ENCODE peak calls at places on chromosomes 4 and X, in four cellular contexts. Q is breast epithelium, G is stomach, M is suprapubic skin. T is an unnamed sample.

GRCh38 chrX:104318330-104319009 is 63.7 kb upstream of the ESX1 start:
- DNase-seq in Q (no peak), G (peak; percentile 27), M (no peak), T (peak; percentile 45)

GRCh38 chr4:8182858-8183725 is 16.0 kb upstream of the SH3TC1 start:
- DNase-seq in Q (peak; percentile 35), G (peak; percentile 89), M (no peak), T (no peak)

GRCh38 chrX:11470231-11470630 is 177.0 kb downstream of the AMELX start:
- DNase-seq in Q (no peak), G (no peak), M (no peak), T (no peak)

GRCh38 chr4:80243274-80244018 is 23.0 kb upstream of the FGF5 start:
- DNase-seq in Q (no peak), G (no peak), M (no peak), T (no peak)

GRCh38 chrX:9671998-9672397 is 93.6 kb downstream of the GPR143 start:
- DNase-seq in Q (no peak), G (no peak), M (no peak), T (no peak)

GRCh38 chr4:114108869-114109268 is 129.4 kb upstream of the ARSJ start:
- DNase-seq in Q (no peak), G (no peak), M (no peak), T (no peak)

GRCh38 chrX:53422915-53423268 is 219 bp downstream of the RIBC1 start:
- DNase-seq in Q (no peak), G (no peak), M (no peak), T (no peak)

GRCh38 chr4:113450681-113451080 is 310.9 kb downstream of the CAMK2D start:
- DNase-seq in Q (no peak), G (no peak), M (no peak), T (no peak)

GRCh38 chr4:38001927-38002326 is 41.7 kb downstream of the PTTG2 start:
- DNase-seq in Q (no peak), G (no peak), M (no peak), T (no peak)

GRCh38 chr4:143254479-143255216 is 69.9 kb downstream of the USP38 start:
- DNase-seq in Q (no peak), G (no peak), M (no peak), T (no peak)

GRCh38 chrX:44698328-44698727 is 145.5 kb upstream of the DUSP21 start:
- DNase-seq in Q (peak; percentile 17), G (peak; percentile 78), M (no peak), T (no peak)

GRCh38 chr4:89216422-89216821 is 91.2 kb downstream of the GPRIN3 start:
- DNase-seq in Q (no peak), G (no peak), M (no peak), T (no peak)

GRCh38 chr4:87574996-87575395 is 33.3 kb upstream of the DSPP start:
- DNase-seq in Q (peak; percentile 65), G (no peak), M (no peak), T (no peak)

GRCh38 chr4:39712819-39713607 is 15.1 kb downstream of the UBE2K start:
- DNase-seq in Q (no peak), G (no peak), M (no peak), T (no peak)

GRCh38 chr4:160546201-160546600 is 1443.3 kb downstream of the RAPGEF2 start:
- DNase-seq in Q (no peak), G (no peak), M (no peak), T (no peak)

GRCh38 chr4:2977116-2978097 is 14.0 kb downstream of the GRK4 start:
- DNase-seq in Q (no peak), G (no peak), M (no peak), T (no peak)

GRCh38 chrX:20237864-20238263 is 28.8 kb downstream of the RPS6KA3 start:
- DNase-seq in Q (no peak), G (no peak), M (no peak), T (no peak)

GRCh38 chr4:98290511-98290910 is 29.3 kb downstream of the RAP1GDS1 start:
- DNase-seq in Q (no peak), G (no peak), M (no peak), T (no peak)

GRCh38 chr4:108168672-108169562 is at the start of gene LEF1:
- DNase-seq in Q (peak; percentile 39), G (peak; percentile 34), M (no peak), T (no peak)

GRCh38 chr4:146261046-146261445 is 46.7 kb downstream of the REELD1 start:
- DNase-seq in Q (no peak), G (no peak), M (no peak), T (no peak)

GRCh38 chr4:148786699-148787098 is 344.5 kb upstream of the NR3C2 start:
- DNase-seq in Q (no peak), G (no peak), M (no peak), T (no peak)

GRCh38 chrX:130082244-130083106 is 27.8 kb downstream of the ELF4 start:
- DNase-seq in Q (no peak), G (peak; percentile 37), M (no peak), T (peak; percentile 75)

GRCh38 chrX:25878806-25879205 is 259.3 kb upstream of the MAGEB18 start:
- DNase-seq in Q (no peak), G (no peak), M (no peak), T (no peak)

GRCh38 chr4:44760142-44760898 is 34.0 kb upstream of the GNPDA2 start:
- DNase-seq in Q (no peak), G (no peak), M (no peak), T (no peak)

GRCh38 chrX:19457662-19458061 is 57.6 kb downstream of the MAP3K15 start:
- DNase-seq in Q (no peak), G (no peak), M (no peak), T (no peak)

GRCh38 chrX:69137371-69137881 is 27.8 kb downstream of the PJA1 start:
- DNase-seq in Q (no peak), G (no peak), M (no peak), T (no peak)

GRCh38 chrX:45619290-45619689 is 418.6 kb upstream of the DIPK2B start:
- DNase-seq in Q (no peak), G (no peak), M (no peak), T (no peak)

GRCh38 chr4:24630937-24631336 is 46.6 kb upstream of the DHX15 start:
- DNase-seq in Q (no peak), G (no peak), M (no peak), T (no peak)

GRCh38 chr4:141731481-141731880 is 95.1 kb downstream of the IL15 start:
- DNase-seq in Q (no peak), G (no peak), M (no peak), T (no peak)

GRCh38 chrX:149527705-149528104 is 13.1 kb upstream of the EOLA1 start:
- DNase-seq in Q (no peak), G (no peak), M (no peak), T (no peak)

GRCh38 chr4:17066241-17066640 is 167.8 kb upstream of the LDB2 start:
- DNase-seq in Q (no peak), G (no peak), M (no peak), T (no peak)

GRCh38 chr4:61468091-61468720 is 268.1 kb downstream of the ADGRL3 start:
- DNase-seq in Q (no peak), G (no peak), M (no peak), T (no peak)

GRCh38 chr4:150259861-150260567 is 181.8 kb downstream of the DCLK2 start:
- DNase-seq in Q (no peak), G (no peak), M (no peak), T (no peak)

GRCh38 chrX:69996102-69996468 is 53.7 kb downstream of the AWAT2 start:
- DNase-seq in Q (no peak), G (no peak), M (no peak), T (no peak)

GRCh38 chr4:94650690-94651089 is 107.1 kb upstream of the BMPR1B start:
- DNase-seq in Q (no peak), G (no peak), M (no peak), T (no peak)

GRCh38 chrX:45191820-45192409 is 8.8 kb downstream of the DIPK2B start:
- DNase-seq in Q (no peak), G (no peak), M (no peak), T (no peak)

GRCh38 chrX:55159556-55159955 is 60.6 kb upstream of the PAGE5 start:
- DNase-seq in Q (no peak), G (no peak), M (no peak), T (no peak)

GRCh38 chrX:22186165-22186564 is 86.5 kb upstream of the CBLL2 start:
- DNase-seq in Q (no peak), G (no peak), M (no peak), T (no peak)

GRCh38 chr4:154465085-154465484 is 26.5 kb downstream of the DCHS2 start:
- DNase-seq in Q (no peak), G (no peak), M (no peak), T (no peak)

GRCh38 chr4:4425119-4425690 is 38.3 kb downstream of the NSG1 start:
- DNase-seq in Q (no peak), G (no peak), M (no peak), T (peak; percentile 36)

GRCh38 chr4:4427886-4428285 is 41.0 kb downstream of the NSG1 start:
- DNase-seq in Q (no peak), G (no peak), M (no peak), T (no peak)

GRCh38 chr4:4425696-4426095 is 38.8 kb downstream of the NSG1 start:
- DNase-seq in Q (no peak), G (no peak), M (no peak), T (no peak)

GRCh38 chr4:4427478-4427870 is 40.6 kb downstream of the NSG1 start:
- DNase-seq in Q (no peak), G (no peak), M (no peak), T (no peak)

GRCh38 chr4:4426511-4427477 is 39.9 kb downstream of the NSG1 start:
- DNase-seq in Q (no peak), G (no peak), M (no peak), T (no peak)
- TF ChIP-seq CTCF in Q (no peak), G (no peak), M (no peak), T (no peak)

GRCh38 chr4:138225477-138225876 is 16.7 kb downstream of the SLC7A11 start:
- DNase-seq in Q (no peak), G (no peak), M (no peak), T (no peak)
- H3K4me1 ChIP-seq in Q (no peaks in the 10 kb centered on the region), G (no peaks in the 10 kb centered on the region), M (no peaks in the 10 kb centered on the region), T (no peaks in the 10 kb centered on the region)

GRCh38 chrX:3548743-3549441 is 164.6 kb downstream of the PRKX start:
- DNase-seq in Q (no peak), G (no peak), M (no peak), T (no peak)
- TF ChIP-seq CTCF in Q (no peak), G (peak; percentile 20), M (no peak), T (no peak)

DNA sequence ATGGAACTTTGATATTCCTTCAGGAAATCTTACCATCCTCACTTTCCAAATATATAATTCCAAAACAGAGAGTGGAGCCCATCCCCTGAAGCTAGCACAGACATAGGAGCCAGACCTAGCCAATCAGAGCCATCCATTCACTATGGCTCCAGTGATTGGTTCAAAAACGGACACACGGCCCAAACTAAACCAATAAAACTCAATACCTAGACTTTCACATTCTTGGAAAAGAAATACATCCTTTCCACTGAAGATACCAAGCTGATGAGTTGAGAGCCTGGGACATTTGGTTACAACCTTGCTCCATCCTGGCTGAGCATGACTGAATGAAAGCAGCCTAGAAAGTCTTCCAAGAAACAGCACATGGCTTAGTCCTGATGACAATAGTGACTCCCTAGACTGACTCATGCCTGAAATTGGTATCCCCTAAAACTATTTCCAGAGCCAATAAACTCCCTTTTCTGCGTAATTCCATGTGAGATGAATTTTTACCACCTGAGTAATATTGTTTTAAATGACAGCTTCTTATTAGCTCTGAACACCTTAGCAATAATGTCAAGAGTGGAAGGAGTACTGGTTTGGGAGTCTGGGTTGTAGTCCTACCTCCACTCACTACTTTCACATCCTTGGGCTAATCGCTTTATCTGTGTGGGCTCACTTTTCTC is 189.6 kb upstream of the LNX1 start:
- DNase-seq in Q (no peak), G (no peak), M (no peak), T (no peak)
- H3K4me1 ChIP-seq in Q (no peaks in the 10 kb centered on the region), G (no peaks in the 10 kb centered on the region), M (no peaks in the 10 kb centered on the region), T (no peaks in the 10 kb centered on the region)

T was measured in Peyer's patch.